ENCODE peak calls at places on chromosome 2, in five cellular contexts. U is GM12864, J is A549, D is PC-3, V is lung. L is an unnamed sample.

GRCh38 chr2:10544252-10544651 is 96.1 kb upstream of the ODC1 start:
- DNase-seq in D (no peak), U (no peak), V (no peak), J (no peak), L (no peak)

GRCh38 chr2:108330971-108331370 is 42.3 kb downstream of the SULT1C2 start:
- DNase-seq in U (no peak), J (no peak), D (no peak), V (no peak), L (no peak)

GRCh38 chr2:106965611-106966010 is 79.6 kb upstream of the ST6GAL2 start:
- DNase-seq in J (no peak), V (no peak), U (no peak), D (peak), L (no peak)

GRCh38 chr2:233061591-233062446 is 1.7 kb downstream of the INPP5D start:
- DNase-seq in D (peak), U (no peak), J (no peak), V (peak), L (no peak)

GRCh38 chr2:8355046-8355445 is 326.8 kb upstream of the ID2 start:
- DNase-seq in U (no peak), J (no peak), D (no peak), V (no peak), L (no peak)

GRCh38 chr2:80112790-80113189 is 191.8 kb downstream of the LRRTM1 start:
- DNase-seq in U (no peak), V (no peak), J (no peak), D (no peak), L (no peak)

GRCh38 chr2:197838036-197838435 is 33.6 kb downstream of the PLCL1 start:
- DNase-seq in D (no peak), J (no peak), U (no peak), V (no peak), L (no peak)

GRCh38 chr2:184125867-184126266 is 472.5 kb upstream of the ZNF804A start:
- DNase-seq in U (no peak), D (peak), V (no peak), J (no peak), L (peak)

GRCh38 chr2:23411752-23412431 is 26.9 kb downstream of the KLHL29 start:
- DNase-seq in V (no peak), U (no peak), D (peak), J (no peak), L (peak)

GRCh38 chr2:110114007-110114591 is 1.5 kb downstream of the MALL start:
- DNase-seq in J (peak), V (peak), U (no peak), D (peak), L (peak)

GRCh38 chr2:26511466-26511865 is 33.5 kb upstream of the OTOF start:
- DNase-seq in U (no peak), J (no peak), V (no peak), D (no peak), L (no peak)

GRCh38 chr2:112839407-112840067 is 3.0 kb upstream of the IL1B start:
- DNase-seq in V (no peak), D (peak), J (no peak), U (no peak), L (peak)

GRCh38 chr2:45836316-45836715 is 184.8 kb downstream of the PRKCE start:
- DNase-seq in D (no peak), V (no peak), J (no peak), U (no peak), L (no peak)

GRCh38 chr2:126657636-126658315 is 1.8 kb downstream of the GYPC start:
- DNase-seq in J (no peak), V (peak), U (peak), D (peak), L (peak)

GRCh38 chr2:40220177-40220925 is 231.5 kb downstream of the SLC8A1 start:
- DNase-seq in D (peak), J (no peak), V (peak), U (no peak), L (peak)

GRCh38 chr2:239178484-239178883 is 222.3 kb downstream of the HDAC4 start:
- DNase-seq in U (no peak), V (no peak), J (no peak), D (no peak), L (no peak)

GRCh38 chr2:204335642-204336041 is 209.6 kb upstream of the PARD3B start:
- DNase-seq in J (no peak), D (no peak), V (no peak), U (no peak), L (no peak)

GRCh38 chr2:37323176-37323575 is 1.5 kb downstream of the PRKD3 start:
- DNase-seq in D (no peak), V (no peak), J (no peak), U (no peak), L (peak)

GRCh38 chr2:236402016-236402784 is 138.0 kb upstream of the ASB18 start:
- DNase-seq in J (no peak), V (no peak), U (no peak), D (no peak), L (no peak)

GRCh38 chr2:10499911-10500521 is 51.9 kb upstream of the ODC1 start:
- DNase-seq in D (no peak), J (no peak), V (no peak), U (no peak), L (no peak)

GRCh38 chr2:72919414-72920316 is 2.3 kb downstream of the EMX1 start:
- DNase-seq in V (no peak), J (no peak), D (no peak), U (no peak), L (no peak)

GRCh38 chr2:85680707-85681353 is 12.8 kb upstream of the SFTPB start:
- DNase-seq in D (peak), V (no peak), U (no peak), J (no peak), L (peak)

DNA sequence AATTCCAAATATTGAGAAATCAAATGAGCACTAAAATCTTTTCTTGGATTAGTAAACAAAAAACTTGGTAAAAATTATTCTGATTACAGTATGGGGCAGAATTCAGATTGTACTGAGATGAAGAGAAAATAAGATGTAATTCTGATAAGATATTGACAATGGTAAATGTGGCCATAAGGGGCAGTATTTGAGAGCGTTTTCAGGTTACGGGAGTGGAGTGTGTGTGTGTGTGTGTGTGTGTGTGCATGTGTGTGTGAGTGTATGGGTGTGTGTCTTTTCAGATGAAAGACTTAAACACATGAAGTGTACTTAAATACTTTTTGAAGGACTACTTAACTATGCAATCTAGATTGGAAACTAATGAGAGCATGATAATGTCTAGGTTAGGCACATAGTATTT is 217.8 kb upstream of the ITGA4 start:
- DNase-seq in D (peak), V (no peak), U (no peak), J (no peak), L (no peak)
- TF ChIP-seq CTCF in D (peak), V (no peak), U (peak), J (peak), L (no peak)

GRCh38 chr2:42907835-42908234 is 115.5 kb upstream of the HAAO start:
- DNase-seq in D (no peak), U (no peak), V (no peak), J (no peak), L (no peak)
- TF ChIP-seq CTCF in D (no peak), U (no peak), V (no peak), J (no peak), L (no peak)

DNA sequence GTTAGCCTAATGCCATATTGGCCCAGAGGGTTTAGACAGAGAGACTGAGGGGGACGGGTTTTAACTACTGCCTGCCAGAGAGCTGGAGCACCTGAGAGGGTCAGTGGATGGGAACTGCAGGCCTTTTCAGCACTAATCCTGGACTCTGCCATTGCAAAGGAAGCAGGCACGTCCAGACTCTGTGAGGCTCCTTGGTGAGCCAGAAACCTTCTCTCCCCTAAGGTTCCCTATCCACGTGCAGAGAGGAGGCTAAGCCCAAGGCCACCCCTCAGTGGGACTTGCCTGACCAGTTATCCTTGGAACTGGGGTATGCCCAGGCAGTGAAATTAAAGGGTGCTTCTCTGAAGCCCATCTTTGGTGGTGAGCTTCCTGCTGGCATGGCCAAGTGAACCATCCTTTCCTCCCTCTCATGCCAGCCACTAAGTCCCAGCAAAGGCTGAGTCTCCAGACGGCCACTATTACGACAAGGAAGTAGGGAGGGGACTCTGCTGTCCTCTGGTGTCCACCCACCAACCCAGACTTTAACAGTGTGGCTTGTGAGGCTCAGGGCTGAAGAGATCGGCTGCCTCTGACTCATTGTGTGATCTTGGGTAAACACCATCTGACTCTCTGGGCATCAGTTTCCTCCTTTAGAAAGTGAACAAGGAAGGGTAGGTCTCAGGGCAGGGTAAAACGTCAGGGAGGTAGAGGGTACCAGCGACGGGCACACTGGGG is 3.9 kb upstream of the MLPH start:
- DNase-seq in J (peak), D (peak), V (peak), U (no peak), L (peak)
- TF ChIP-seq CTCF in J (no peak), D (peak), V (no peak), U (no peak), L (peak)

GRCh38 chr2:165064743-165065142 is 109.4 kb upstream of the SLC38A11 start:
- DNase-seq in J (no peak), U (no peak), D (no peak), V (no peak), L (no peak)
- TF ChIP-seq CTCF in J (no peak), U (no peak), D (no peak), V (no peak), L (no peak)

GRCh38 chr2:178279142-178279541 is 84.8 kb downstream of the OSBPL6 start:
- DNase-seq in V (no peak), J (no peak), U (no peak), D (peak), L (peak)
- TF ChIP-seq CTCF in V (no peak), J (no peak), U (no peak), D (no peak), L (no peak)

L was measured in MCF 10A.